ENCODE peak calls at places on chromosomes 3 and 15, in four cellular contexts. N is astrocyte, H is heart left ventricle, T is fibroblast of lung. Z is an unnamed sample.

GRCh38 chr3:69848113-69848512 is 108.8 kb downstream of the MITF start:
- DNase-seq in N (peak), H (no peak), T (peak), Z (peak)

GRCh38 chr3:115922681-115923347 is 299.5 kb downstream of the GAP43 start:
- DNase-seq in N (peak), H (no peak), T (peak), Z (peak)

GRCh38 chr3:50205719-50206276 is 727 bp downstream of the SLC38A3 start:
- DNase-seq in N (peak), H (peak), T (peak), Z (no peak)

GRCh38 chr3:154765241-154765640 is 314.9 kb upstream of the MME start:
- DNase-seq in N (no peak), H (no peak), T (no peak), Z (no peak)

GRCh38 chr3:36434682-36435426 is 54.5 kb downstream of the STAC start:
- DNase-seq in N (peak), H (no peak), T (peak), Z (peak)

GRCh38 chr3:35946121-35946856 is 307.0 kb downstream of the ARPP21 start:
- DNase-seq in N (no peak), H (no peak), T (peak), Z (peak)

GRCh38 chr3:42685363-42685881 is at the start of gene KLHL40:
- DNase-seq in N (no peak), H (peak), T (no peak), Z (no peak)

GRCh38 chr3:10273697-10274305 is 18.9 kb downstream of the GHRL start:
- DNase-seq in N (peak), H (no peak), T (peak), Z (peak)

GRCh38 chr3:74824366-74824765 is 209.9 kb upstream of the CNTN3 start:
- DNase-seq in N (no peak), H (no peak), T (no peak), Z (no peak)

GRCh38 chr3:156892701-156893100 is 66.5 kb downstream of the LEKR1 start:
- DNase-seq in N (peak), H (no peak), T (peak), Z (peak)

GRCh38 chr3:4985330-4986174 is 6.3 kb downstream of the BHLHE40 start:
- DNase-seq in N (peak), H (no peak), T (peak), Z (peak)

GRCh38 chr3:133283958-133284807 is 115.7 kb upstream of the BFSP2 start:
- DNase-seq in N (no peak), H (no peak), T (no peak), Z (peak)

GRCh38 chr3:133722935-133723334 is 23.3 kb upstream of the TF start:
- DNase-seq in N (no peak), H (no peak), T (no peak), Z (no peak)

GRCh38 chr3:73140772-73141434 is 79.4 kb downstream of the EBLN2 start:
- DNase-seq in N (no peak), H (no peak), T (no peak), Z (no peak)

GRCh38 chr3:122754867-122755835 is 38.5 kb downstream of the HSPBAP1 start:
- DNase-seq in N (no peak), H (no peak), T (peak), Z (peak)

GRCh38 chr3:133464573-133464972 is 64.7 kb downstream of the BFSP2 start:
- DNase-seq in N (peak), H (no peak), T (peak), Z (peak)

GRCh38 chr3:62318752-62319569 is 54.4 kb downstream of the FEZF2 start:
- DNase-seq in N (peak), H (peak), T (peak), Z (peak)

GRCh38 chr3:59081071-59081470 is 31.2 kb upstream of the CFAP20DC start:
- DNase-seq in N (no peak), H (no peak), T (no peak), Z (no peak)

GRCh38 chr3:196098365-196098764 is 16.5 kb upstream of the TFRC start:
- DNase-seq in N (no peak), H (no peak), T (no peak), Z (no peak)

GRCh38 chr3:14494973-14495300 is 45.2 kb downstream of the GRIP2 start:
- DNase-seq in N (no peak), H (no peak), T (no peak), Z (no peak)
- H3K27ac ChIP-seq in N (no peak), H (no peak), T (no peak), Z (no peak)

GRCh38 chr3:98765721-98766120 is 2.6 kb downstream of the ST3GAL6 start:
- DNase-seq in N (no peak), H (no peak), T (no peak), Z (no peak)

GRCh38 chr3:98761656-98762229 is 1.4 kb upstream of the ST3GAL6 start:
- DNase-seq in N (no peak), H (no peak), T (no peak), Z (no peak)

GRCh38 chr3:98764692-98765002 is 1.5 kb downstream of the ST3GAL6 start:
- DNase-seq in N (no peak), H (no peak), T (no peak), Z (no peak)

GRCh38 chr3:98763076-98763475 is at the start of gene ST3GAL6:
- DNase-seq in N (no peak), H (no peak), T (no peak), Z (no peak)

DNA sequence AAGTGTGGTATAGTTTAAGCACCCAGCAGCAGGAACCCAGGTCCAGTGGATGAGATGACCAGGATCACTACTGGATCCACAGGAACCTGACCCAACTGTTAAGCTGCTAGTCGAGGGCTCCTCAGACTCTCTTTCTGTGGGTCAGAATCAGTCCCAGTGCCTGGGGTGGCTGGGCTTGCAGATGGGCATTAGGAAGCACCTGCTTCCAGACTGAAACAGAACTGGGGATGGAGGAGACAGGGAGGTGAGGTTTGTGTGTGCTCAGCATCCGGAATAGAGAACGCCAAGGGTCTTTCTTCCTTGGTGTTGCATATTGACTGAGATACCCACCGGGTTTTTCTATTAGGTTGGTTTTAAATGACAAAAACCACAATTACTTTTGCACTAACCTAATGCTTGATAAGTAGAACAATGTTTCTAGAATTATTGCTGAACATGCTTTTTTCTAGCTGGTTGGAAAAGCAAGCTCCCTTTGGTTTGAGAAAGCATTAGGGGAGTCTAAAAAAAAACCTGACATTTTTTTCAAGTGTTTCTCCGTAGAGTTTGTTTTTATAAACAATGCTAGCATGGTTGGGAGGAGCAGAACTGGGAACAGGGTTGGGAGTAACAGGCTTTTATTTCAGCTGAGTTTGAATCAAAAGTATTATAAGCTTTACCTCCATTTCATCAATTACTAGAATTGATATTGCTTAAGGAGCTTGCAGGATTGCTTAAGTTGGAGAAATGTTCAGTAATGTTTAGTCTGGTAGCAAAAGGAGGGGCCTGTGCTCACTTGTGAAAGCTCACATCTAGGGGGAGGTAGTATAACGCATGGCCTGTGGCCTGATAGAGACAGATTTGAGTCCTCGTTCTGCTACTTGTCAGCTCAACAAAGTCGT is 913 bp downstream of the ST3GAL6 start:
- DNase-seq in N (no peak), H (no peak), T (no peak), Z (no peak)
- H3K27ac ChIP-seq in N (no peak), H (peak), T (no peak), Z (no peak)

DNA sequence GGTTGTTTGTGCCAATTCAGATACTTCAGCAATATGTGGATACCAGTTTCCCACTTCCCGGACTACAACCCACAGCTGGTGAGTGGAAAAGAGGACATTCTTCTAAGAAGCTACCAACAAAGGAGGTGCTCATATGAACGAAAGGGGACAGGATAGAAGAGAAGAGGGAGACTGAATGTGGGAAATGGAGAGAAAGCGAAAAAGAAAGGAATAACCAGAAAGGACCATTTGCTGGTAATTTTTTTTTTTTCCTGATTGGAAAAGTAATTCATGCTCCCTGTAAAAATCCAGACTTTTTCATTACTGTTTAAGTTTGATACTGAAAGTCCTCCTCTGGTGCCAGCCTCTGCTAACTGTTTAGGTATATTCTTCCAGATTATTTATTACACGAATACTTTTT is 1.5 kb upstream of the CHAC1 start:
- DNase-seq in N (no peak), H (no peak), T (no peak), Z (no peak)
- H3K27ac ChIP-seq in N (no peak), H (no peak), T (no peak), Z (peak)

GRCh38 chr15:78875107-78875914 is 2.6 kb downstream of the MORF4L1 start:
- DNase-seq in N (no peak), H (no peak), T (no peak), Z (peak)
- H3K27ac ChIP-seq in N (peak), H (peak), T (peak), Z (peak)

Z was measured in GM23248.